ENCODE peak calls at places on chromosomes 7 and 10, in eight cellular contexts. Z is GM12892, X is brain microvascular endothelial cell, H is RPMI7951, W is EL, C is hippocampal formation, Q is stromal cell of bone marrow, P is HL-60. B is an unnamed sample.

GRCh38 chr7:129163875-129164544 is 19.5 kb downstream of the TSPAN33 start:
- DNase-seq in C (peak; percentile 15), H (peak; percentile 50), Z (no peak), P (no peak), W (peak; percentile 46), Q (peak; percentile 47), X (peak; percentile 41), B (peak; percentile 53)

GRCh38 chr10:26503911-26504310 is 65.8 kb downstream of the APBB1IP start:
- DNase-seq in P (no peak), X (no peak), W (no peak), Q (no peak), C (no peak), H (peak; percentile 37), Z (no peak), B (no peak)

GRCh38 chr10:11414314-11415038 is 197.0 kb downstream of the USP6NL start:
- DNase-seq in P (no peak), X (no peak), H (no peak), Q (no peak), C (no peak), Z (no peak), W (no peak), B (no peak)

GRCh38 chr10:101229275-101230184 is at the start of gene LBX1:
- DNase-seq in Z (no peak), Q (no peak), C (no peak), X (no peak), P (no peak), H (no peak), W (no peak), B (no peak)

GRCh38 chr10:12839349-12839927 is 162.1 kb downstream of the CCDC3 start:
- DNase-seq in Q (no peak), C (no peak), X (no peak), P (no peak), W (no peak), Z (no peak), H (no peak), B (no peak)

GRCh38 chr10:127524229-127524628 is 24.9 kb upstream of the NPS start:
- DNase-seq in Q (no peak), H (no peak), P (no peak), X (no peak), Z (no peak), W (no peak), C (no peak), B (no peak)

GRCh38 chr7:100049441-100050291 is at the start of gene ZSCAN21:
- DNase-seq in W (peak; percentile 79), Z (peak; percentile 84), P (peak; percentile 77), H (peak; percentile 84), X (peak; percentile 79), C (peak; percentile 57), Q (peak; percentile 78), B (peak; percentile 93)

GRCh38 chr10:91210014-91210413 is 10.4 kb upstream of the PCGF5 start:
- DNase-seq in C (no peak), H (no peak), P (no peak), W (no peak), Q (no peak), Z (no peak), X (no peak), B (no peak)

GRCh38 chr7:41886906-41887311 is 184.0 kb upstream of the INHBA start:
- DNase-seq in W (peak; percentile 98), X (peak; percentile 96), H (peak; percentile 96), P (no peak), C (no peak), Q (peak; percentile 88), Z (no peak), B (peak; percentile 97)

GRCh38 chr7:90951986-90952648 is 312.1 kb upstream of the FZD1 start:
- DNase-seq in Q (no peak), P (no peak), Z (no peak), C (no peak), X (no peak), H (no peak), W (no peak), B (no peak)

GRCh38 chr7:132564849-132565248 is 11.4 kb downstream of the PLXNA4 start:
- DNase-seq in Z (no peak), C (no peak), P (no peak), Q (no peak), X (no peak), W (no peak), H (no peak), B (no peak)

GRCh38 chr7:108234281-108234680 is 104.1 kb upstream of the LAMB4 start:
- DNase-seq in P (no peak), Z (no peak), Q (no peak), X (no peak), C (no peak), W (peak; percentile 56), H (no peak), B (peak; percentile 22)

GRCh38 chr10:63819753-63820347 is 298.6 kb downstream of the REEP3 start:
- DNase-seq in W (peak; percentile 55), P (no peak), Z (no peak), X (peak; percentile 81), Q (peak; percentile 62), C (peak; percentile 32), H (peak; percentile 55), B (peak; percentile 15)

GRCh38 chr10:52631146-52631545 is 141.4 kb downstream of the MBL2 start:
- DNase-seq in P (no peak), X (no peak), H (no peak), Q (no peak), C (no peak), Z (no peak), W (no peak), B (no peak)

GRCh38 chr7:49766966-49767365 is 6.5 kb upstream of the VWC2 start:
- DNase-seq in Z (peak; percentile 30), P (no peak), Q (no peak), W (no peak), H (no peak), C (no peak), X (no peak), B (no peak)

GRCh38 chr10:44857363-44858016 is 53.6 kb upstream of the TMEM72 start:
- DNase-seq in Q (peak; percentile 87), P (peak; percentile 24), X (peak; percentile 94), H (peak; percentile 88), C (peak; percentile 27), Z (peak; percentile 68), W (peak; percentile 93), B (peak; percentile 87)

GRCh38 chr10:44581996-44582395 is 197.1 kb upstream of the CXCL12 start:
- DNase-seq in Q (no peak), X (no peak), Z (no peak), P (no peak), W (peak; percentile 44), H (peak; percentile 69), C (no peak), B (no peak)

GRCh38 chr7:94655562-94655883 is 410 bp downstream of the SGCE start:
- DNase-seq in Z (no peak), W (no peak), Q (no peak), X (no peak), P (no peak), C (no peak), H (no peak), B (no peak)

GRCh38 chr10:28679941-28680752 is 2.8 kb downstream of the BAMBI start:
- DNase-seq in P (no peak), W (no peak), X (no peak), C (no peak), H (peak; percentile 59), Q (no peak), Z (no peak), B (peak; percentile 14)

GRCh38 chr7:151431768-151432311 is 8.1 kb downstream of the CRYGN start:
- DNase-seq in Z (no peak), C (no peak), X (no peak), P (no peak), H (no peak), W (no peak), Q (no peak), B (no peak)

GRCh38 chr7:1550005-1550845 is 5.8 kb downstream of the TMEM184A start:
- DNase-seq in C (no peak), P (no peak), W (no peak), X (no peak), H (no peak), Q (no peak), Z (no peak), B (no peak)

GRCh38 chr7:64562246-64562620 is 638 bp downstream of the ZNF680 start:
- DNase-seq in C (no peak), W (no peak), Z (no peak), Q (no peak), H (peak; percentile 10), X (no peak), P (peak; percentile 45), B (no peak)

GRCh38 chr10:51001587-51001986 is 72.7 kb upstream of the PRKG1 start:
- DNase-seq in W (peak; percentile 29), H (peak; percentile 13), P (no peak), C (peak; percentile 10), X (no peak), Z (no peak), Q (no peak), B (no peak)

GRCh38 chr7:47724335-47724982 is 142.5 kb upstream of the TNS3 start:
- DNase-seq in Q (peak; percentile 13), Z (no peak), C (no peak), X (peak; percentile 76), P (no peak), H (peak; percentile 59), W (peak; percentile 81), B (peak; percentile 86)

GRCh38 chr7:5077740-5078139 is 32.1 kb downstream of the RBAK start:
- DNase-seq in H (peak; percentile 36), X (peak; percentile 12), C (peak; percentile 9), W (no peak), Z (no peak), Q (no peak), P (no peak), B (peak; percentile 37)

GRCh38 chr7:7628476-7628875 is 12.1 kb upstream of the UMAD1 start:
- DNase-seq in Q (no peak), X (no peak), H (no peak), C (no peak), Z (no peak), P (no peak), W (no peak), B (no peak)

GRCh38 chr7:151091431-151091830 is 5.2 kb downstream of the AGAP3 start:
- DNase-seq in C (no peak), Z (no peak), P (no peak), H (no peak), W (no peak), Q (no peak), X (no peak), B (no peak)